ENCODE peak calls at places on chromosomes 2 and 18, in seven cellular contexts. C, J, P, H, N, S and F are unnamed samples.
A peak's percentile ranks its signal among the peaks of the same experiment; 100 is the strongest.

GRCh38 chr2:179201884-179202283 is 62.7 kb downstream of the SESTD1 start:
- DNase-seq in C (peak; percentile 38), J (no peak), P (peak; percentile 21), H (no peak), N (no peak), S (no peak), F (peak; percentile 21)

GRCh38 chr2:105134076-105134475 is 96.2 kb downstream of the MRPS9 start:
- DNase-seq in C (no peak), J (no peak), P (no peak), H (no peak), N (no peak), S (no peak), F (no peak)

GRCh38 chr2:127453392-127454171 is 35.4 kb downstream of the PROC start:
- DNase-seq in C (no peak), J (peak; percentile 59), P (peak; percentile 21), H (no peak), N (no peak), S (no peak), F (no peak)

GRCh38 chr18:48946329-48946835 is 4.4 kb downstream of the SMAD7 start:
- DNase-seq in C (peak; percentile 46), J (no peak), P (peak; percentile 64), H (peak; percentile 58), N (no peak), S (no peak), F (peak; percentile 25)

GRCh38 chr2:176063958-176064357 is 19.8 kb downstream of the EVX2 start:
- DNase-seq in C (no peak), J (no peak), P (no peak), H (no peak), N (no peak), S (no peak), F (no peak)

GRCh38 chr18:76131738-76132137 is 363.3 kb downstream of the ZNF516 start:
- DNase-seq in C (no peak), J (no peak), P (no peak), H (no peak), N (no peak), S (no peak), F (no peak)

GRCh38 chr2:110832740-110833139 is 100.4 kb downstream of the ACOXL start:
- DNase-seq in C (no peak), J (no peak), P (no peak), H (no peak), N (no peak), S (no peak), F (no peak)

GRCh38 chr2:183665976-183666375 is 541.7 kb downstream of the NUP35 start:
- DNase-seq in C (peak; percentile 1), J (no peak), P (no peak), H (no peak), N (no peak), S (no peak), F (no peak)

GRCh38 chr2:160652236-160652635 is 158.6 kb upstream of the RBMS1 start:
- DNase-seq in C (no peak), J (no peak), P (peak; percentile 68), H (no peak), N (peak; percentile 7), S (no peak), F (no peak)

GRCh38 chr18:45166341-45167108 is 448.8 kb upstream of the SLC14A2 start:
- DNase-seq in C (peak; percentile 84), J (no peak), P (peak; percentile 81), H (no peak), N (no peak), S (no peak), F (no peak)

GRCh38 chr2:54529935-54530334 is 73.8 kb downstream of the SPTBN1 start:
- DNase-seq in C (no peak), J (no peak), P (no peak), H (no peak), N (no peak), S (no peak), F (no peak)

GRCh38 chr2:42835577-42836371 is 43.4 kb upstream of the HAAO start:
- DNase-seq in C (peak; percentile 94), J (peak; percentile 84), P (peak; percentile 99), H (no peak), N (no peak), S (peak; percentile 64), F (no peak)